ENCODE peak calls at places on chromosomes 11 and 22, in ten cellular contexts. F is transverse colon, Y is GM12891, C is prostate gland, V is suprapubic skin, S is HepG2, R is K562, G is breast epithelium, L is stomach, E is endothelial cell of umbilical vein. A is an unnamed sample.

GRCh38 chr11:11635456-11635855 is 13.7 kb upstream of the GALNT18 start:
- DNase-seq in F (no peak), Y (no peak), C (no peak), V (no peak), S (no peak), R (no peak), G (no peak), L (no peak), E (no peak), A (no peak)

GRCh38 chr11:1092145-1092670 is 17.5 kb downstream of the MUC2 start:
- DNase-seq in F (no peak), Y (no peak), C (no peak), V (no peak), S (no peak), R (no peak), G (no peak), L (no peak), E (no peak), A (no peak)

GRCh38 chr11:130707217-130707616 is 209.1 kb downstream of the SNX19 start:
- DNase-seq in F (no peak), Y (no peak), C (no peak), V (no peak), S (no peak), R (no peak), G (no peak), L (no peak), E (no peak), A (no peak)

GRCh38 chr11:119741369-119742262 is 12.6 kb upstream of the NECTIN1 start:
- DNase-seq in F (peak), Y (peak), C (no peak), V (no peak), S (peak), R (peak), G (no peak), L (peak), E (peak), A (peak)

GRCh38 chr22:37827056-37827455 is 3.9 kb downstream of the GALR3 start:
- DNase-seq in F (no peak), Y (no peak), C (no peak), V (no peak), S (no peak), R (no peak), G (no peak), L (no peak), E (no peak), A (no peak)

GRCh38 chr22:28989912-28990311 is 71.7 kb downstream of the C22orf31 start:
- DNase-seq in F (no peak), Y (no peak), C (no peak), V (no peak), S (no peak), R (no peak), G (no peak), L (no peak), E (no peak), A (no peak)

GRCh38 chr11:34052608-34053160 is 1.2 kb downstream of the CAPRIN1 start:
- DNase-seq in F (peak), Y (no peak), C (peak), V (peak), S (no peak), R (peak), G (no peak), L (peak), E (no peak), A (peak)

GRCh38 chr22:19411690-19412045 is 19.9 kb downstream of the HIRA start:
- DNase-seq in F (no peak), Y (no peak), C (no peak), V (no peak), S (no peak), R (no peak), G (no peak), L (no peak), E (no peak), A (no peak)

GRCh38 chr11:64713031-64713780 is 9.8 kb downstream of the NRXN2 start:
- DNase-seq in F (peak), Y (no peak), C (peak), V (no peak), S (no peak), R (peak), G (peak), L (peak), E (peak), A (no peak)

GRCh38 chr11:10514713-10515112 is 26.3 kb downstream of the RNF141 start:
- DNase-seq in F (no peak), Y (no peak), C (no peak), V (no peak), S (no peak), R (no peak), G (no peak), L (no peak), E (peak), A (no peak)

GRCh38 chr22:37222440-37222971 is 10.2 kb upstream of the SSTR3 start:
- DNase-seq in F (peak), Y (no peak), C (no peak), V (no peak), S (no peak), R (no peak), G (no peak), L (no peak), E (no peak), A (no peak)

GRCh38 chr22:35582218-35582860 is 34.8 kb downstream of the MB start:
- DNase-seq in F (no peak), Y (no peak), C (no peak), V (no peak), S (no peak), R (no peak), G (no peak), L (no peak), E (no peak), A (no peak)

GRCh38 chr11:117415358-117415896 is 87.8 kb downstream of the CEP164 start:
- DNase-seq in F (no peak), Y (no peak), C (no peak), V (no peak), S (no peak), R (no peak), G (no peak), L (no peak), E (no peak), A (no peak)

GRCh38 chr11:117510646-117511045 is 183.0 kb downstream of the CEP164 start:
- DNase-seq in F (no peak), Y (no peak), C (no peak), V (no peak), S (no peak), R (no peak), G (no peak), L (no peak), E (no peak), A (no peak)

GRCh38 chr11:133796043-133796795 is 49.1 kb downstream of the SPATA19 start:
- DNase-seq in F (no peak), Y (no peak), C (no peak), V (no peak), S (no peak), R (no peak), G (no peak), L (no peak), E (no peak), A (no peak)

GRCh38 chr22:39309364-39309861 is 10.0 kb downstream of the RPL3 start:
- DNase-seq in F (no peak), Y (no peak), C (peak), V (peak), S (no peak), R (no peak), G (peak), L (no peak), E (no peak), A (no peak)

GRCh38 chr11:30321321-30321720 is 1.6 kb upstream of the ARL14EP start:
- DNase-seq in F (no peak), Y (no peak), C (no peak), V (no peak), S (no peak), R (no peak), G (no peak), L (no peak), E (no peak), A (no peak)

GRCh38 chr11:30326911-30327310 is 4.0 kb downstream of the ARL14EP start:
- DNase-seq in F (no peak), Y (no peak), C (no peak), V (no peak), S (no peak), R (no peak), G (no peak), L (no peak), E (no peak), A (no peak)

GRCh38 chr11:30322162-30322561 is 742 bp upstream of the ARL14EP start:
- DNase-seq in F (no peak), Y (no peak), C (no peak), V (no peak), S (no peak), R (no peak), G (no peak), L (no peak), E (no peak), A (no peak)

GRCh38 chr11:30326114-30326783 is 3.3 kb downstream of the ARL14EP start:
- DNase-seq in F (no peak), Y (no peak), C (no peak), V (no peak), S (no peak), R (no peak), G (no peak), L (no peak), E (no peak), A (no peak)

DNA sequence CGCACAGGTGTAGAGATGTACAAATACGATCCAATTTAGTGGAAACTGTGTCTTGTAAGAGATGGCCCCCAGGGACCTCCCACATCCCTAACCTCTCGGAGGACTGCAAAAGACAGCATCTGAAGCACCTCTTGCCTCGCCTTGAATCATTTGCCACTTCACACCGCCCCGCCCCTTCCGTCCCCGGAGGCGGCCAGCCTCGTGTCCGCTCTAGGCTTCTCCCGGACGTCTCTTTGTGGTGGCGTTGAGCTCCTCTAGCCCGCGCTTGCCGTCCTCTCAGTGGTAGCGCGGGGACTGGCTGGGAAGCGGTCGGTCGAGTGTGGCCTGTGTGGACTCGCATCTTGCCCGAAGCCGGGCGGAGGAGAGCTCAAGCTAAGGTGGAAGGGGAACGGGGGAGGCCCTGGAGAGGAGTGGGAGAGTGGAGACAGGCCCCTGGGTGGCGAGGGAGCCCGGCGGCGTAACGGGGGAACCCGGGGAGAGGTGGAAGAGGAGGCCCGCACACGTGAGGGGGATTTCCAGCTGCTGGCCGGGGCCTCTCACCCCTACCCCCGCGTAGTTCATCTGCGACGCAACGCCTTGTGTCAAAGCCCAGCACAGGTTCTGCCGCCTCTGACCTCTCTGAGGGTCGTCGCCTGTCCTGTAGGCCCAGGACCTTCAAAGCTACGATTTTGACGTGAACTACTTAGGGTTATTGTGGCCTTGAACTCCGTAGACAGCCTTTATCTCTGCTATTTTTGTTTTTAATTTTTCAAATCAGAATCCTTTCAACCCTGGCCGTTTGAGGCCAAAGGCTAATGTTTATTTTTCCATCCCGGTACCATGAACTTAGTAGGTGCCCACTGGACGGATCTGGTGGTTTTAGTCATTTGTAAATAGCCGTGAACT is at the start of gene ARL14EP:
- DNase-seq in F (peak), Y (peak), C (peak), V (peak), S (peak), R (peak), G (peak), L (peak), E (peak), A (peak)
- TF ChIP-seq POLR2A in F (peak), Y (peak), C (peak), V (peak), S (peak), R (peak), G (peak), L (peak), E (peak), A (peak)

DNA sequence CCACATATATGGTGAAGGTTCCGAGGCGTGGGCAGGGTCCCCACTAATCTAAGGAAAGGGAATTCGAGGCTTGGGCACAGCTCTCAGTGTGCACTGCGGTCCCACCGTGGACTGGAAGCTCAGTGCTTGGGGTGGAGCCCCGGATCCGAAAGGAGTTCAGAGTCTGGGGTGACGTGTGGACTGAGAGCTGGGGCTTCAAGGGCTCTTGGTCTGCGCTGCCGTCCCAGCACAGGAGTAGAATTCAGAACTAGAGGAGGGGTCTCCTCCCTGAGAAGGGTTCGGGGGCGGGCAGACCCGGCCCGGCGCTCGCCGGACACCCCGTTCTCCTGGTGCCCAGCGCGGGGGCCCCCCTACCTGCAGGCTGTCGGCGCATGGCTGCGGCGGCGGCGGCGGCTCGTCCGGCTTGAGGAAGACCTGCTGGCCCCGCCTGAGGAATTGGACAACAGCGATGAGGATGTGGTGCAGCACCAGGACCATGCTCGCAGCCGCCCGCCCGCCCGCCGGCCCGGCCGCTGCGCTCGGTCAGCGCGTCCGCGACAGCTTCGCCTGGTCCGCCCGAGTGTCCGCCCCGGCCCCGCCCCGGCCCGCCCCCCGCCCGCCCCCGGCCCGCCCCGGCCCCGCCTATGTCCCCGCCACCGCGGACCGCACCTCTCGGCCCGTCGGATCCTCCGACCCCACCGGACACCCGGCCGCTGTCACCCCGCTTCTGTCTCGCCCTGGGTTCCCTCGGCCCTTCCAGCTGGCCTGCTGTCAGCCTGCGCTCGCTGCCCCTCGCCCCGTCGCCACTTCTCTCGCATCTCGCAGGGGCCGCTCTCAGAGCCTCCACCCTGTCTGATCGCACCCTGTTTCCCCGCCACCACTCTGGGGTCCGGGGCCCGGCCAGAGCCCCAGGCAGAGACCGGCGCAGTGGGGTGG is 32.1 kb downstream of the PDE2A start:
- DNase-seq in F (peak), Y (peak), C (peak), V (peak), S (no peak), R (peak), G (no peak), L (peak), E (peak), A (no peak)
- TF ChIP-seq POLR2AphosphoS5 in F (no peak), Y (no peak), C (no peak), V (no peak), S (no peak), R (no peak), G (no peak), L (no peak), E (no peak), A (no peak)

GRCh38 chr22:30439836-30440235 is 14.3 kb downstream of the MTFP1 start:
- DNase-seq in F (no peak), Y (no peak), C (no peak), V (no peak), S (no peak), R (no peak), G (no peak), L (no peak), E (no peak), A (no peak)

GRCh38 chr22:30439226-30439625 is 13.7 kb downstream of the MTFP1 start:
- DNase-seq in F (no peak), Y (no peak), C (no peak), V (no peak), S (no peak), R (no peak), G (no peak), L (no peak), E (no peak), A (no peak)

GRCh38 chr22:30441088-30441487 is 15.5 kb downstream of the MTFP1 start:
- DNase-seq in F (no peak), Y (no peak), C (no peak), V (no peak), S (no peak), R (no peak), G (no peak), L (no peak), E (no peak), A (no peak)

GRCh38 chr22:30445438-30445936 is 19.9 kb downstream of the MTFP1 start:
- DNase-seq in F (no peak), Y (no peak), C (no peak), V (no peak), S (peak), R (no peak), G (no peak), L (no peak), E (no peak), A (no peak)

GRCh38 chr22:30444632-30445437 is 19.3 kb downstream of the MTFP1 start:
- DNase-seq in F (peak), Y (no peak), C (no peak), V (no peak), S (peak), R (peak), G (no peak), L (peak), E (peak), A (peak)
- TF ChIP-seq POLR2A in F (no peak), Y (peak), C (no peak), V (no peak), S (no peak), R (peak), G (no peak), L (no peak), E (peak), A (peak)

GRCh38 chr11:94658888-94659287 is 91.7 kb downstream of the PIWIL4 start:
- DNase-seq in F (no peak), Y (no peak), C (no peak), V (no peak), S (no peak), R (no peak), G (no peak), L (no peak), E (no peak), A (no peak)
- TF ChIP-seq POLR2AphosphoS5 in F (no peak), Y (no peak), C (no peak), V (no peak), S (no peak), R (no peak), G (no peak), L (no peak), E (no peak), A (no peak)

GRCh38 chr11:62599069-62599696 is 2.5 kb downstream of the MTA2 start:
- DNase-seq in F (peak), Y (peak), C (peak), V (peak), S (peak), R (peak), G (peak), L (peak), E (peak), A (peak)
- TF ChIP-seq POLR2A in F (no peak), Y (peak), C (no peak), V (no peak), S (no peak), R (peak), G (no peak), L (no peak), E (no peak), A (peak)